ENCODE peak calls at places on chromosomes 12 and 14, in ten cellular contexts. One of them, this sample, is unnamed.

GRCh38 chr14:63677891-63678379 is 36.3 kb upstream of the WDR89 start:
- DNase-seq in activated CD8-positive, alpha-beta memory T cell treated with anti-CD3 and anti-CD28 coated beads for 48 hours: no peak
- DNase-seq in naive B cell: no peak
- DNase-seq in A172: peak
- DNase-seq in memory B cell: no peak
- DNase-seq in hepatic stellate cell: peak
- DNase-seq in nephron progenitor cell: no peak
- DNase-seq in lower lobe of right lung: no peak
- DNase-seq in T follicular helper cell: no peak
- DNase-seq in fibroblast of lung: no peak
- DNase-seq in this sample: no peak

GRCh38 chr12:57518920-57519757 is 1.2 kb downstream of the DDIT3 start:
- DNase-seq in activated CD8-positive, alpha-beta memory T cell treated with anti-CD3 and anti-CD28 coated beads for 48 hours: no peak
- DNase-seq in naive B cell: no peak
- DNase-seq in A172: no peak
- DNase-seq in memory B cell: no peak
- DNase-seq in hepatic stellate cell: peak
- DNase-seq in nephron progenitor cell: peak
- DNase-seq in lower lobe of right lung: no peak
- DNase-seq in T follicular helper cell: no peak
- DNase-seq in fibroblast of lung: peak
- DNase-seq in this sample: no peak

GRCh38 chr12:26740991-26741390 is 92.0 kb downstream of the ITPR2 start:
- DNase-seq in activated CD8-positive, alpha-beta memory T cell treated with anti-CD3 and anti-CD28 coated beads for 48 hours: no peak
- DNase-seq in naive B cell: no peak
- DNase-seq in A172: no peak
- DNase-seq in memory B cell: no peak
- DNase-seq in hepatic stellate cell: no peak
- DNase-seq in nephron progenitor cell: no peak
- DNase-seq in lower lobe of right lung: no peak
- DNase-seq in T follicular helper cell: no peak
- DNase-seq in fibroblast of lung: no peak
- DNase-seq in this sample: no peak

GRCh38 chr12:95966287-95966870 is 23.2 kb downstream of the AMDHD1 start:
- DNase-seq in activated CD8-positive, alpha-beta memory T cell treated with anti-CD3 and anti-CD28 coated beads for 48 hours: no peak
- DNase-seq in naive B cell: no peak
- DNase-seq in A172: no peak
- DNase-seq in memory B cell: no peak
- DNase-seq in hepatic stellate cell: no peak
- DNase-seq in nephron progenitor cell: no peak
- DNase-seq in lower lobe of right lung: no peak
- DNase-seq in T follicular helper cell: no peak
- DNase-seq in fibroblast of lung: no peak
- DNase-seq in this sample: no peak

GRCh38 chr12:90355701-90356345 is 599.2 kb downstream of the CCER1 start:
- DNase-seq in activated CD8-positive, alpha-beta memory T cell treated with anti-CD3 and anti-CD28 coated beads for 48 hours: no peak
- DNase-seq in naive B cell: no peak
- DNase-seq in A172: no peak
- DNase-seq in memory B cell: no peak
- DNase-seq in hepatic stellate cell: no peak
- DNase-seq in nephron progenitor cell: no peak
- DNase-seq in lower lobe of right lung: no peak
- DNase-seq in T follicular helper cell: no peak
- DNase-seq in fibroblast of lung: no peak
- DNase-seq in this sample: no peak

GRCh38 chr12:48882972-48883304 is 17.3 kb upstream of the RND1 start:
- DNase-seq in activated CD8-positive, alpha-beta memory T cell treated with anti-CD3 and anti-CD28 coated beads for 48 hours: no peak
- DNase-seq in naive B cell: no peak
- DNase-seq in A172: no peak
- DNase-seq in memory B cell: no peak
- DNase-seq in hepatic stellate cell: no peak
- DNase-seq in nephron progenitor cell: no peak
- DNase-seq in lower lobe of right lung: no peak
- DNase-seq in T follicular helper cell: no peak
- DNase-seq in fibroblast of lung: no peak
- DNase-seq in this sample: no peak

GRCh38 chr12:94762259-94762942 is 112.0 kb upstream of the TMCC3 start:
- DNase-seq in activated CD8-positive, alpha-beta memory T cell treated with anti-CD3 and anti-CD28 coated beads for 48 hours: no peak
- DNase-seq in naive B cell: no peak
- DNase-seq in A172: no peak
- DNase-seq in memory B cell: no peak
- DNase-seq in hepatic stellate cell: no peak
- DNase-seq in nephron progenitor cell: no peak
- DNase-seq in lower lobe of right lung: no peak
- DNase-seq in T follicular helper cell: no peak
- DNase-seq in fibroblast of lung: no peak
- DNase-seq in this sample: no peak

GRCh38 chr12:24979971-24980730 is 31.2 kb upstream of the BCAT1 start:
- DNase-seq in activated CD8-positive, alpha-beta memory T cell treated with anti-CD3 and anti-CD28 coated beads for 48 hours: no peak
- DNase-seq in naive B cell: no peak
- DNase-seq in A172: no peak
- DNase-seq in memory B cell: no peak
- DNase-seq in hepatic stellate cell: no peak
- DNase-seq in nephron progenitor cell: no peak
- DNase-seq in lower lobe of right lung: no peak
- DNase-seq in T follicular helper cell: no peak
- DNase-seq in fibroblast of lung: no peak
- DNase-seq in this sample: no peak

GRCh38 chr12:52947738-52948423 is 1.0 kb upstream of the KRT18 start:
- DNase-seq in activated CD8-positive, alpha-beta memory T cell treated with anti-CD3 and anti-CD28 coated beads for 48 hours: no peak
- DNase-seq in naive B cell: no peak
- DNase-seq in A172: no peak
- DNase-seq in memory B cell: no peak
- DNase-seq in hepatic stellate cell: no peak
- DNase-seq in nephron progenitor cell: no peak
- DNase-seq in lower lobe of right lung: no peak
- DNase-seq in T follicular helper cell: no peak
- DNase-seq in fibroblast of lung: no peak
- DNase-seq in this sample: no peak

GRCh38 chr14:74463697-74464096 is 29.4 kb downstream of the NPC2 start:
- DNase-seq in activated CD8-positive, alpha-beta memory T cell treated with anti-CD3 and anti-CD28 coated beads for 48 hours: no peak
- DNase-seq in naive B cell: no peak
- DNase-seq in A172: no peak
- DNase-seq in memory B cell: no peak
- DNase-seq in hepatic stellate cell: no peak
- DNase-seq in nephron progenitor cell: no peak
- DNase-seq in lower lobe of right lung: no peak
- DNase-seq in T follicular helper cell: no peak
- DNase-seq in fibroblast of lung: no peak
- DNase-seq in this sample: no peak

GRCh38 chr12:32534698-32535097 is 135.3 kb downstream of the FGD4 start:
- DNase-seq in activated CD8-positive, alpha-beta memory T cell treated with anti-CD3 and anti-CD28 coated beads for 48 hours: no peak
- DNase-seq in naive B cell: no peak
- DNase-seq in A172: no peak
- DNase-seq in memory B cell: no peak
- DNase-seq in hepatic stellate cell: no peak
- DNase-seq in nephron progenitor cell: no peak
- DNase-seq in lower lobe of right lung: no peak
- DNase-seq in T follicular helper cell: no peak
- DNase-seq in fibroblast of lung: no peak
- DNase-seq in this sample: no peak

GRCh38 chr12:115700896-115701465 is 576.5 kb downstream of the MED13L start:
- DNase-seq in activated CD8-positive, alpha-beta memory T cell treated with anti-CD3 and anti-CD28 coated beads for 48 hours: no peak
- DNase-seq in naive B cell: no peak
- DNase-seq in A172: no peak
- DNase-seq in memory B cell: no peak
- DNase-seq in hepatic stellate cell: no peak
- DNase-seq in nephron progenitor cell: no peak
- DNase-seq in lower lobe of right lung: no peak
- DNase-seq in T follicular helper cell: no peak
- DNase-seq in fibroblast of lung: peak
- DNase-seq in this sample: no peak

GRCh38 chr12:74646831-74647230 is 109.2 kb downstream of the ATXN7L3B start:
- DNase-seq in activated CD8-positive, alpha-beta memory T cell treated with anti-CD3 and anti-CD28 coated beads for 48 hours: no peak
- DNase-seq in naive B cell: no peak
- DNase-seq in A172: peak
- DNase-seq in memory B cell: no peak
- DNase-seq in hepatic stellate cell: no peak
- DNase-seq in nephron progenitor cell: no peak
- DNase-seq in lower lobe of right lung: no peak
- DNase-seq in T follicular helper cell: no peak
- DNase-seq in fibroblast of lung: peak
- DNase-seq in this sample: no peak

GRCh38 chr12:108240027-108240785 is 98.9 kb downstream of the CMKLR1 start:
- DNase-seq in activated CD8-positive, alpha-beta memory T cell treated with anti-CD3 and anti-CD28 coated beads for 48 hours: no peak
- DNase-seq in naive B cell: no peak
- DNase-seq in A172: no peak
- DNase-seq in memory B cell: no peak
- DNase-seq in hepatic stellate cell: no peak
- DNase-seq in nephron progenitor cell: no peak
- DNase-seq in lower lobe of right lung: no peak
- DNase-seq in T follicular helper cell: no peak
- DNase-seq in fibroblast of lung: no peak
- DNase-seq in this sample: no peak

GRCh38 chr14:69370061-69370460 is 28.0 kb downstream of the ERH start:
- DNase-seq in activated CD8-positive, alpha-beta memory T cell treated with anti-CD3 and anti-CD28 coated beads for 48 hours: no peak
- DNase-seq in naive B cell: no peak
- DNase-seq in A172: no peak
- DNase-seq in memory B cell: no peak
- DNase-seq in hepatic stellate cell: no peak
- DNase-seq in nephron progenitor cell: no peak
- DNase-seq in lower lobe of right lung: no peak
- DNase-seq in T follicular helper cell: no peak
- DNase-seq in fibroblast of lung: no peak
- DNase-seq in this sample: no peak

GRCh38 chr12:91384391-91384790 is 201.8 kb upstream of the DCN start:
- DNase-seq in activated CD8-positive, alpha-beta memory T cell treated with anti-CD3 and anti-CD28 coated beads for 48 hours: no peak
- DNase-seq in naive B cell: no peak
- DNase-seq in A172: no peak
- DNase-seq in memory B cell: no peak
- DNase-seq in hepatic stellate cell: no peak
- DNase-seq in nephron progenitor cell: no peak
- DNase-seq in lower lobe of right lung: no peak
- DNase-seq in T follicular helper cell: no peak
- DNase-seq in fibroblast of lung: no peak
- DNase-seq in this sample: no peak

GRCh38 chr14:102645746-102646440 is 53.4 kb downstream of the RCOR1 start:
- DNase-seq in activated CD8-positive, alpha-beta memory T cell treated with anti-CD3 and anti-CD28 coated beads for 48 hours: no peak
- DNase-seq in naive B cell: no peak
- DNase-seq in A172: no peak
- DNase-seq in memory B cell: no peak
- DNase-seq in hepatic stellate cell: no peak
- DNase-seq in nephron progenitor cell: no peak
- DNase-seq in lower lobe of right lung: no peak
- DNase-seq in T follicular helper cell: no peak
- DNase-seq in fibroblast of lung: no peak
- DNase-seq in this sample: no peak

GRCh38 chr12:112833272-112833671 is 41.7 kb downstream of the RPH3A start:
- DNase-seq in activated CD8-positive, alpha-beta memory T cell treated with anti-CD3 and anti-CD28 coated beads for 48 hours: no peak
- DNase-seq in naive B cell: no peak
- DNase-seq in A172: no peak
- DNase-seq in memory B cell: no peak
- DNase-seq in hepatic stellate cell: no peak
- DNase-seq in nephron progenitor cell: no peak
- DNase-seq in lower lobe of right lung: no peak
- DNase-seq in T follicular helper cell: no peak
- DNase-seq in fibroblast of lung: no peak
- DNase-seq in this sample: no peak

GRCh38 chr14:68655961-68656360 is 136.9 kb downstream of the ZFP36L1 start:
- DNase-seq in activated CD8-positive, alpha-beta memory T cell treated with anti-CD3 and anti-CD28 coated beads for 48 hours: no peak
- DNase-seq in naive B cell: no peak
- DNase-seq in A172: no peak
- DNase-seq in memory B cell: no peak
- DNase-seq in hepatic stellate cell: no peak
- DNase-seq in nephron progenitor cell: no peak
- DNase-seq in lower lobe of right lung: no peak
- DNase-seq in T follicular helper cell: no peak
- DNase-seq in fibroblast of lung: no peak
- DNase-seq in this sample: no peak

GRCh38 chr14:91835197-91835919 is 32.0 kb downstream of the TC2N start:
- DNase-seq in activated CD8-positive, alpha-beta memory T cell treated with anti-CD3 and anti-CD28 coated beads for 48 hours: no peak
- DNase-seq in naive B cell: no peak
- DNase-seq in A172: no peak
- DNase-seq in memory B cell: no peak
- DNase-seq in hepatic stellate cell: no peak
- DNase-seq in nephron progenitor cell: no peak
- DNase-seq in lower lobe of right lung: no peak
- DNase-seq in T follicular helper cell: no peak
- DNase-seq in fibroblast of lung: no peak
- DNase-seq in this sample: no peak

GRCh38 chr12:71958993-71959588 is 20.4 kb downstream of the TPH2 start:
- DNase-seq in activated CD8-positive, alpha-beta memory T cell treated with anti-CD3 and anti-CD28 coated beads for 48 hours: no peak
- DNase-seq in naive B cell: no peak
- DNase-seq in A172: no peak
- DNase-seq in memory B cell: no peak
- DNase-seq in hepatic stellate cell: no peak
- DNase-seq in nephron progenitor cell: no peak
- DNase-seq in lower lobe of right lung: no peak
- DNase-seq in T follicular helper cell: no peak
- DNase-seq in fibroblast of lung: peak
- DNase-seq in this sample: no peak

This sample was measured in caudate nucleus.